ENCODE peak calls at places on chromosomes 5 and 9, in eight cellular contexts. U is effector memory CD4-positive, alpha-beta T cell; P is IMR-90; L is PC-9; N is CD8-positive, alpha-beta memory T cell; Q is endodermal cell; A is CD4-positive, alpha-beta memory T cell; V is uterus. J is an unnamed sample.

GRCh38 chr5:158589939-158590338 is 509.8 kb downstream of the EBF1 start:
- DNase-seq in U (no peak), P (no peak), L (no peak), N (no peak), Q (no peak), A (no peak), V (no peak), J (no peak)

GRCh38 chr5:43602456-43602817 is 543 bp upstream of the NNT start:
- DNase-seq in U (peak; percentile 2), P (peak; percentile 50), L (no peak), N (no peak), Q (no peak), A (peak; percentile 31), V (peak; percentile 33), J (peak; percentile 40)

GRCh38 chr5:10288600-10289213 is 19.0 kb downstream of the CMBL start:
- DNase-seq in U (no peak), P (no peak), L (peak; percentile 95), N (no peak), Q (no peak), A (peak; percentile 16), V (no peak), J (peak; percentile 62)

GRCh38 chr5:122183098-122183794 is 53.9 kb downstream of the ZNF474 start:
- DNase-seq in U (no peak), P (peak; percentile 76), L (no peak), N (no peak), Q (peak; percentile 48), A (no peak), V (peak; percentile 72), J (peak; percentile 92)

GRCh38 chr9:117744856-117745389 is 40.7 kb downstream of the TLR4 start:
- DNase-seq in U (no peak), P (no peak), L (no peak), N (no peak), Q (no peak), A (no peak), V (no peak), J (no peak)

GRCh38 chr5:169003721-169004481 is 297.0 kb downstream of the SLIT3 start:
- DNase-seq in U (no peak), P (no peak), L (no peak), N (no peak), Q (peak; percentile 74), A (no peak), V (peak; percentile 48), J (no peak)

GRCh38 chr5:60526336-60526875 is 173.6 kb downstream of the DEPDC1B start:
- DNase-seq in U (no peak), P (no peak), L (no peak), N (no peak), Q (no peak), A (no peak), V (no peak), J (no peak)

GRCh38 chr9:74760031-74760700 is 127.6 kb downstream of the TRPM6 start:
- DNase-seq in U (no peak), P (peak; percentile 97), L (peak; percentile 82), N (no peak), Q (no peak), A (no peak), V (no peak), J (peak; percentile 100)

GRCh38 chr9:3898371-3899218 is 372.8 kb upstream of the RFX3 start:
- DNase-seq in U (no peak), P (no peak), L (no peak), N (no peak), Q (peak; percentile 59), A (no peak), V (no peak), J (no peak)

GRCh38 chr9:111730937-111731567 is 63.7 kb downstream of the SHOC1 start:
- DNase-seq in U (no peak), P (peak; percentile 33), L (peak; percentile 84), N (no peak), Q (no peak), A (no peak), V (no peak), J (peak; percentile 90)

GRCh38 chr5:43041131-43041668 is 1.1 kb upstream of the ANXA2R start:
- DNase-seq in U (no peak), P (no peak), L (no peak), N (peak; percentile 73), Q (peak; percentile 48), A (peak; percentile 67), V (peak; percentile 51), J (no peak)

GRCh38 chr5:61472172-61472958 is 140.3 kb downstream of the ZSWIM6 start:
- DNase-seq in U (no peak), P (no peak), L (no peak), N (peak; percentile 2), Q (no peak), A (no peak), V (no peak), J (no peak)

GRCh38 chr5:168822745-168823281 is 243.6 kb upstream of the PANK3 start:
- DNase-seq in U (no peak), P (peak; percentile 1), L (no peak), N (no peak), Q (no peak), A (no peak), V (no peak), J (peak; percentile 63)

GRCh38 chr5:159031915-159032314 is 67.8 kb downstream of the EBF1 start:
- DNase-seq in U (no peak), P (no peak), L (no peak), N (no peak), Q (no peak), A (no peak), V (no peak), J (no peak)

GRCh38 chr9:101381833-101382342 is 2.9 kb downstream of the BAAT start:
- DNase-seq in U (no peak), P (no peak), L (no peak), N (no peak), Q (no peak), A (no peak), V (no peak), J (peak; percentile 70)

GRCh38 chr9:4933177-4933576 is 51.9 kb upstream of the JAK2 start:
- DNase-seq in U (no peak), P (no peak), L (no peak), N (no peak), Q (no peak), A (no peak), V (peak; percentile 19), J (peak; percentile 99)

GRCh38 chr9:79570449-79571308 is 1.1 kb upstream of the TLE4 start:
- DNase-seq in U (no peak), P (peak; percentile 63), L (no peak), N (peak; percentile 39), Q (peak; percentile 78), A (peak; percentile 20), V (peak; percentile 41), J (no peak)

GRCh38 chr5:150126199-150126920 is 29.3 kb downstream of the PDGFRB start:
- DNase-seq in U (no peak), P (no peak), L (no peak), N (no peak), Q (peak; percentile 70), A (no peak), V (no peak), J (no peak)
- H3K36me3 ChIP-seq in U (no peaks in the 10 kb centered on the region), P (peaks cover 90% of the 10 kb centered on the region), L (no peaks in the 10 kb centered on the region), N (no peaks in the 10 kb centered on the region), Q (no peaks in the 10 kb centered on the region), A (no peaks in the 10 kb centered on the region), V (no peaks in the 10 kb centered on the region), J (no peaks in the 10 kb centered on the region)

DNA sequence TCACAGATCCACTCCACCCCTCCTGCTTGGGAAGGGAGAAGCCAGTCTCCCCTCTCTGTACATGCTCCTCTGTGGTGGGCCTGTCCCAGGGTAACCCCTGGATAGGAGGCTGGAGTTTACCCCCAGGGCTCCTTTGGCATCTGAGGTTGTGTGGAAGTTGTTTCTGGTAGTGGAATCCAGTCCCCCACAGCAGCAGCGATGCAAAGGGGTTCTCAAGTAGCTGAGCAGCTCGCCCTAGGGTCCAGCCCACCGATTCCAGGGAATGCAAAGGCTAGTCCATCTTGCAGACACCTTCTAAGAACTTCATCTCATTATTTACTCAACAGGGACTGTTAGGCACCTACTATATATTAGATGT is 42.7 kb upstream of the TCF7 start:
- DNase-seq in U (no peak), P (no peak), L (no peak), N (no peak), Q (peak; percentile 63), A (no peak), V (no peak), J (no peak)
- H3K4me3 ChIP-seq in U (peak overlapping the region; percentile 73), P (no peak overlapping the region), L (no peak overlapping the region), N (peak overlapping the region; percentile 55), Q (no peak overlapping the region), A (peak overlapping the region; percentile 39), V (no peak overlapping the region), J (no peak overlapping the region)

GRCh38 chr5:1887400-1888360 is 5.0 kb upstream of the IRX4 start:
- DNase-seq in U (no peak), P (no peak), L (no peak), N (no peak), Q (peak; percentile 76), A (no peak), V (no peak), J (no peak)

GRCh38 chr5:1884638-1885475 is 2.1 kb upstream of the IRX4 start:
- DNase-seq in U (no peak), P (no peak), L (no peak), N (no peak), Q (peak; percentile 72), A (no peak), V (no peak), J (no peak)

GRCh38 chr5:1886634-1887399 is 4.1 kb upstream of the IRX4 start:
- DNase-seq in U (no peak), P (no peak), L (no peak), N (no peak), Q (peak; percentile 69), A (no peak), V (no peak), J (no peak)

GRCh38 chr5:1885476-1885755 is 2.7 kb upstream of the IRX4 start:
- DNase-seq in U (no peak), P (no peak), L (no peak), N (no peak), Q (peak; percentile 68), A (no peak), V (no peak), J (no peak)

DNA sequence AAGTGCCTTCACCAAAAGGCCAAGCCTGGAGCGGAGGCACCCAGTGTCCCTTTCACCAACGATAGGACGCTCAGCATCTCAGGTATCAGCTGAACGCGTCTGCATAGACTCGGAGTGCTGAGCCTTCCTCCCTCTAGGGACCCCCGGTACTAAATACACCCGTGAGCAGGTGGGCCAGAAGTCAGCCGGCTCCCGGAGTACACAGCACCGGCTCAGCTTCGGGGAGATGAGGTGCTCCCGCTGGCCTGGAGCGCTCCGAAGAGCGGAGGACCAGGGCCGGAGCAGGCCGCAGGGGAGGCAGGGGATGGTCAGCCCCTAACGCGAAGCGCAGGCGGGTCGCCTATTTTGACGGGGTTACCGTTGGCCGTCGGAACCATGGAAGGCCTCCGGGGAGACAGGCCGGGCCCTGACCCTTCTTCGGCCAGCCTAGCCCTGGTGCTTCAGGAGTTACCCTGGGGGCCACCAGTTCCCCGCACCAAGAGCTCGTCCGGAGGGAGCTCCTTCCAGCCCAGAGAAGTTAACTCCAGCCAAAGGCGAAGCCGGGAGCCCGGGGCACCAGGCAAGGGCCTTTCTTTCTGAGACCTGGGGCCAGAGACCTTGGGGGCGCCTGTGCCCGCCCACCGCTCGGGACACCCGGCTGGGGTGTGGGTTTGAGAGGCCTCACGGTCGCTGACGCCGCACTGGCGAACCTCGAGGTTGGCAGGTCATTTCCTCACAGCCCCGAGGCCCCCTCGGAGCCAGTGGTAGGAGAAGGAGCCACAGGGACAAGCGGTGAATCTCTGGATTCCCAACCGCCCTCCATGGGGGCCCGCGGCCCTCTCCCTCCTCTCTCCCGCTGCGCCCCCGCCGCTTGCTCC is 3.3 kb upstream of the IRX4 start:
- DNase-seq in U (no peak), P (no peak), L (no peak), N (no peak), Q (peak; percentile 73), A (no peak), V (no peak), J (no peak)
- H3K27me3 ChIP-seq in U (peaks cover 16% of the 10 kb centered on the region), P (peaks cover 80% of the 10 kb centered on the region), L (peaks cover 63% of the 10 kb centered on the region), N (peaks cover 5% of the 10 kb centered on the region), Q (peaks cover 100% of the 10 kb centered on the region), A (peaks cover 4% of the 10 kb centered on the region), V (peaks cover 34% of the 10 kb centered on the region), J (peaks cover 50% of the 10 kb centered on the region)

GRCh38 chr9:115367780-115368179 is 249.8 kb upstream of the TNC start:
- DNase-seq in U (no peak), P (peak; percentile 76), L (no peak), N (no peak), Q (no peak), A (no peak), V (no peak), J (peak; percentile 70)
- H3K36me3 ChIP-seq in U (no peaks in the 10 kb centered on the region), P (no peaks in the 10 kb centered on the region), L (no peaks in the 10 kb centered on the region), N (no peaks in the 10 kb centered on the region), Q (no peaks in the 10 kb centered on the region), A (no peaks in the 10 kb centered on the region), V (no peaks in the 10 kb centered on the region), J (no peaks in the 10 kb centered on the region)